ENCODE peak calls at places on chromosomes 6 and 20, in nine cellular contexts. Z is T-helper 17 cell; X is activated CD8-positive, alpha-beta T cell treated with anti-CD3 and anti-CD28 coated beads, Interleukin-2, amount 10 ng/mL, durations not matched to agents 7 days and 5 days; P is left colon; R is NCI-H2171 treated with DMSO at 0.1 percent for 48 hours; U is left ventricle myocardium inferior; O is RWPE2; E is aorta; L is A549. A is an unnamed sample.

GRCh38 chr6:10722820-10723651 is at the start of gene TMEM14C:
- DNase-seq in Z (peak), X (peak), P (peak), R (peak), U (peak), O (peak), E (peak), L (peak), A (peak)

GRCh38 chr20:56487216-56487615 is 18.8 kb downstream of the RTF2 start:
- DNase-seq in Z (no peak), X (no peak), P (no peak), R (no peak), U (no peak), O (no peak), E (no peak), L (no peak), A (no peak)

GRCh38 chr6:47180633-47181032 is 129.1 kb downstream of the TNFRSF21 start:
- DNase-seq in Z (no peak), X (no peak), P (no peak), R (no peak), U (no peak), O (peak), E (no peak), L (peak), A (no peak)

GRCh38 chr20:2005831-2006426 is 12.1 kb upstream of the PDYN start:
- DNase-seq in Z (peak), X (peak), P (peak), R (no peak), U (peak), O (no peak), E (peak), L (no peak), A (peak)

GRCh38 chr6:168095741-168096250 is 16.8 kb upstream of the FRMD1 start:
- DNase-seq in Z (no peak), X (no peak), P (peak), R (no peak), U (peak), O (peak), E (peak), L (no peak), A (no peak)

GRCh38 chr6:31718294-31718693 is 3.1 kb downstream of the LY6G6D start:
- DNase-seq in Z (no peak), X (no peak), P (no peak), R (no peak), U (no peak), O (no peak), E (no peak), L (no peak), A (no peak)

GRCh38 chr6:168105813-168106660 is 27.0 kb upstream of the FRMD1 start:
- DNase-seq in Z (no peak), X (no peak), P (no peak), R (no peak), U (peak), O (peak), E (peak), L (no peak), A (no peak)

GRCh38 chr6:250676-251075 is 41.6 kb upstream of the DUSP22 start:
- DNase-seq in Z (no peak), X (no peak), P (no peak), R (no peak), U (no peak), O (no peak), E (no peak), L (no peak), A (no peak)

GRCh38 chr6:105678516-105678915 is 275.6 kb upstream of the PREP start:
- DNase-seq in Z (no peak), X (no peak), P (no peak), R (no peak), U (no peak), O (no peak), E (no peak), L (no peak), A (no peak)

GRCh38 chr6:142531727-142532126 is 229.9 kb downstream of the ADGRG6 start:
- DNase-seq in Z (no peak), X (no peak), P (no peak), R (no peak), U (no peak), O (no peak), E (no peak), L (no peak), A (no peak)

GRCh38 chr20:21090738-21091120 is 15.4 kb downstream of the LINC00237 start:
- DNase-seq in Z (no peak), X (no peak), P (no peak), R (peak), U (no peak), O (no peak), E (no peak), L (no peak), A (no peak)

GRCh38 chr20:39633689-39634088 is 671.5 kb downstream of the DHX35 start:
- DNase-seq in Z (no peak), X (no peak), P (no peak), R (no peak), U (no peak), O (no peak), E (no peak), L (no peak), A (no peak)

GRCh38 chr6:79946773-79947190 is 571 bp downstream of the ELOVL4 start:
- DNase-seq in Z (peak), X (peak), P (peak), R (peak), U (peak), O (peak), E (peak), L (peak), A (no peak)

GRCh38 chr6:69917834-69918233 is 51.5 kb downstream of the COL19A1 start:
- DNase-seq in Z (no peak), X (no peak), P (no peak), R (no peak), U (no peak), O (no peak), E (no peak), L (no peak), A (no peak)

GRCh38 chr6:72631480-72631879 is 9.6 kb downstream of the KCNQ5 start:
- DNase-seq in Z (no peak), X (no peak), P (no peak), R (no peak), U (no peak), O (no peak), E (no peak), L (no peak), A (no peak)

GRCh38 chr6:29504961-29505360 is 17.2 kb upstream of the MAS1L start:
- DNase-seq in Z (no peak), X (peak), P (no peak), R (no peak), U (no peak), O (no peak), E (no peak), L (no peak), A (no peak)

GRCh38 chr20:59920944-59921343 is 12.5 kb downstream of the SYCP2 start:
- DNase-seq in Z (no peak), X (no peak), P (no peak), R (no peak), U (no peak), O (no peak), E (no peak), L (no peak), A (no peak)

GRCh38 chr6:82030301-82030700 is 217.2 kb downstream of the IBTK start:
- DNase-seq in Z (no peak), X (no peak), P (no peak), R (peak), U (no peak), O (no peak), E (no peak), L (no peak), A (no peak)

GRCh38 chr6:2659882-2660281 is 90.8 kb downstream of the MYLK4 start:
- DNase-seq in Z (no peak), X (no peak), P (no peak), R (no peak), U (no peak), O (no peak), E (no peak), L (no peak), A (no peak)

GRCh38 chr6:158548418-158549161 is 11.3 kb upstream of the TMEM181 start:
- DNase-seq in Z (no peak), X (no peak), P (no peak), R (peak), U (no peak), O (no peak), E (peak), L (no peak), A (no peak)

GRCh38 chr20:53561505-53561904 is 32.1 kb downstream of the ZNF217 start:
- DNase-seq in Z (no peak), X (no peak), P (no peak), R (no peak), U (no peak), O (peak), E (no peak), L (no peak), A (no peak)

GRCh38 chr6:134217110-134217509 is 100.8 kb downstream of the SGK1 start:
- DNase-seq in Z (no peak), X (no peak), P (no peak), R (no peak), U (no peak), O (no peak), E (no peak), L (no peak), A (no peak)

GRCh38 chr6:33746651-33747100 is at the start of gene IP6K3:
- DNase-seq in Z (no peak), X (no peak), P (no peak), R (no peak), U (peak), O (no peak), E (no peak), L (no peak), A (peak)

GRCh38 chr6:20681243-20681684 is 147.0 kb downstream of the CDKAL1 start:
- DNase-seq in Z (no peak), X (no peak), P (no peak), R (no peak), U (no peak), O (no peak), E (no peak), L (no peak), A (no peak)

GRCh38 chr6:53103993-53104675 is 38.9 kb downstream of the FBXO9 start:
- DNase-seq in Z (no peak), X (no peak), P (no peak), R (no peak), U (no peak), O (no peak), E (no peak), L (no peak), A (no peak)

GRCh38 chr6:36962874-36963273 is 8.3 kb downstream of the PI16 start:
- DNase-seq in Z (peak), X (peak), P (peak), R (no peak), U (peak), O (no peak), E (peak), L (no peak), A (peak)

GRCh38 chr6:81105998-81106397 is 646.5 kb downstream of the TENT5A start:
- DNase-seq in Z (no peak), X (no peak), P (no peak), R (no peak), U (no peak), O (no peak), E (no peak), L (no peak), A (no peak)

GRCh38 chr6:45438849-45439406 is 61.2 kb upstream of the SUPT3H start:
- DNase-seq in Z (no peak), X (no peak), P (no peak), R (no peak), U (no peak), O (no peak), E (no peak), L (no peak), A (no peak)

GRCh38 chr6:108655840-108656650 is 95.3 kb downstream of the FOXO3 start:
- DNase-seq in Z (no peak), X (no peak), P (no peak), R (no peak), U (no peak), O (no peak), E (no peak), L (no peak), A (no peak)

GRCh38 chr20:29873946-29874345 is 1383.5 kb upstream of the DEFB115 start:
- DNase-seq in Z (no peak), X (peak), P (peak), R (peak), U (peak), O (peak), E (peak), L (no peak), A (peak)

GRCh38 chr6:73739097-73739496 is 43.1 kb downstream of the CD109 start:
- DNase-seq in Z (no peak), X (no peak), P (no peak), R (peak), U (no peak), O (no peak), E (no peak), L (peak), A (no peak)

A was measured in heart right ventricle.